ENCODE peak calls at places on chromosomes 5 and 9, in four cellular contexts. K, A, J and V are unnamed samples.
A peak's percentile ranks its signal among the peaks of the same experiment; 100 is the strongest.

GRCh38 chr5:114237766-114238165 is 124.1 kb upstream of the KCNN2 start:
- DNase-seq in K (peak; percentile 41), A (no peak), J (no peak), V (no peak)

GRCh38 chr5:156951354-156951753 is 11.7 kb downstream of the TIMD4 start:
- DNase-seq in K (no peak), A (no peak), J (no peak), V (no peak)

GRCh38 chr5:38551020-38552017 is 5.1 kb downstream of the LIFR start:
- DNase-seq in K (peak; percentile 23), A (no peak), J (no peak), V (no peak)

GRCh38 chr9:135365013-135365768 is 114.4 kb upstream of the PPP1R26 start:
- DNase-seq in K (no peak), A (no peak), J (no peak), V (no peak)

GRCh38 chr9:4293293-4293931 is 6.5 kb downstream of the GLIS3 start:
- DNase-seq in K (peak; percentile 93), A (no peak), J (no peak), V (no peak)

GRCh38 chr5:9604416-9604815 is 25.7 kb downstream of the TAS2R1 start:
- DNase-seq in K (peak; percentile 3), A (no peak), J (no peak), V (no peak)

GRCh38 chr9:5089737-5090136 is 95.7 kb downstream of the INSL6 start:
- DNase-seq in K (peak; percentile 21), A (no peak), J (no peak), V (no peak)

GRCh38 chr5:171821286-171821685 is 35.7 kb downstream of the SMIM23 start:
- DNase-seq in K (no peak), A (no peak), J (no peak), V (no peak)

GRCh38 chr5:123389794-123390193 is 33.4 kb downstream of the CEP120 start:
- DNase-seq in K (no peak), A (no peak), J (no peak), V (no peak)

GRCh38 chr5:172322028-172322965 is 38.7 kb upstream of the UBTD2 start:
- DNase-seq in K (peak; percentile 42), A (no peak), J (no peak), V (no peak)

GRCh38 chr5:113514263-113514590 is 733 bp downstream of the YTHDC2 start:
- DNase-seq in K (no peak), A (no peak), J (no peak), V (no peak)

DNA sequence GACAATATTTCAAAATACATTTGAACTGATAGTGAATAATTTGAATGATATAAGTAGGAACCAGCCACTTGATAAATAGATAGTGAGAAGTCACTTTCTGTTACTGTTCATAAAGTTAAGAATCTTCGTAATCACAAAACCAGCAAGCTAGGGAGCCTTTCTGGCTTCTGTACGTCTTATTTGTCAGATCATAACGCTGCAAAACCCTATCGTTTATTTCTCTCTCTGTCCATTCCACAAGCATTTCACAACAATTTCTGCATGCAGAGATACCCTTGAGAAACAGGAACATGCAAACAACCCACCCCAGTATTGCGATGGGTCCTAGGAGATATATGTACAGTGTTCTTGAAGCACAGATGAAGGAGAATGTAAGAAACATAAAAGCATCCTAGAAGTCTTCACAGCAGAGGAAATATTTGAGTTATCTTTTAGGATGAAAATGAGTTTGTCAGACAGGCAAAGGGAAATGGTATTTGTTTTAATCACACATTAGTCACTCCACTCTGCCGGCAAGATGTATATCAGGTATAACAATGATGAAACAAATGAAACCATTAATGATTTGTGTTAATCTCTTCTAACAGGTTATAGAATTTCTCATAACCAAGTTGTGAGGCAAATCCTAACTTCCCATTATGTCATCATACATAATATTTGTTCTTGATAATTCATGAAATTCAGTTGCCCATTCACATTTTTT is 668.7 kb upstream of the FTMT start:
- DNase-seq in K (peak; percentile 34), A (no peak), J (no peak), V (no peak)
- H3K36me3 ChIP-seq in K (no peaks in the 10 kb centered on the region), A (no peaks in the 10 kb centered on the region), J (no peaks in the 10 kb centered on the region), V (no peaks in the 10 kb centered on the region)

GRCh38 chr5:61402244-61402823 is 70.3 kb downstream of the ZSWIM6 start:
- DNase-seq in K (no peak), A (no peak), J (no peak), V (no peak)

GRCh38 chr5:61402970-61403369 is 70.9 kb downstream of the ZSWIM6 start:
- DNase-seq in K (no peak), A (no peak), J (no peak), V (no peak)

GRCh38 chr5:61399679-61400078 is 67.6 kb downstream of the ZSWIM6 start:
- DNase-seq in K (no peak), A (no peak), J (no peak), V (no peak)

GRCh38 chr5:61398440-61398839 is 66.4 kb downstream of the ZSWIM6 start:
- DNase-seq in K (no peak), A (no peak), J (no peak), V (no peak)

DNA sequence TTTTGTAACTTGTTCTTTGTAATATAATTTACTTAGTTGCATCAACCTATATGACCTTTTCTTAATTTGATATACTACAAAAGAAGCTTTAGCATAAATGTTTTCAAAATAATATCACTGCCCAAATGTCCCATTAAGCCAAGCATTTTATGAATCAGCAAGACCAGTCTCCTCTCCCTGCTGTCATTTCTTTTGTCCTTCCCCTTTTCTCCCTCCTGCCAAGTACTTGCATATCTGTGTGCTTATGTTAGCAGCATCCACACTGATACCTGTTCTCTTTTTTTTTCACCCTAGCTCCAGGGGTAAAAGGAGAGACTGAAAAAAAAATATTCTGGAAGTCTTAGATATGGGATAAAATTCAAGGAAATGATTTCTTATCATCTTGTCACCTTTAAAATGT is 69.7 kb downstream of the ZSWIM6 start:
- DNase-seq in K (peak; percentile 65), A (no peak), J (no peak), V (no peak)
- H3K4me1 ChIP-seq in K (no peaks in the 10 kb centered on the region), A (no peaks in the 10 kb centered on the region), J (no peaks in the 10 kb centered on the region), V (peaks cover 3% of the 10 kb centered on the region)

GRCh38 chr9:128694344-128694743 is 5.3 kb downstream of the SET start:
- DNase-seq in K (no peak), A (no peak), J (no peak), V (no peak)
- H3K36me3 ChIP-seq in K (peaks cover 38% of the 10 kb centered on the region), A (no peaks in the 10 kb centered on the region), J (peaks cover 21% of the 10 kb centered on the region), V (peaks cover 2% of the 10 kb centered on the region)

GRCh38 chr5:127326438-127326837 is 35.8 kb downstream of the MEGF10 start:
- DNase-seq in K (no peak), A (no peak), J (no peak), V (no peak)

GRCh38 chr5:127324756-127325155 is 34.2 kb downstream of the MEGF10 start:
- DNase-seq in K (no peak), A (no peak), J (no peak), V (no peak)

GRCh38 chr5:127320032-127320945 is 29.7 kb downstream of the MEGF10 start:
- DNase-seq in K (peak; percentile 46), A (no peak), J (peak; percentile 58), V (no peak)

GRCh38 chr5:127321465-127321864 is 30.9 kb downstream of the MEGF10 start:
- DNase-seq in K (no peak), A (no peak), J (no peak), V (no peak)

DNA sequence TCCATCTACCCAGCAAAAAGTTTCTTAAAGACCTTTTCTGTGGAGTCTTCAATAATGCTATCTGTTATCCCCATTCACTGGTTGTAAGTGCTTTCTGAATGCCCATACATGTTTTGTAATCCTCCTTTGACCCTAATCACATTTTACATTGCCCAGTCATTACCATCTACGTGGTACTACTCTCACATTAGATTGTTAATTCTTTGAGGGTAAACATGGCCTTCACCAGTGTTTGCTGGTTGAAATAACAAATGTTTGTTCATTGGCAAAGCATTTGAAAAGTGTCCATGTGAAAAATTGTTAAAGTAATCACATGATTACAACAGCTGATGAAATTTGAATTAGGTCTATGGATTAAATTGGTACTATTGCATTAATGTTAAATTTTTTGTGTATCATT is 31.8 kb downstream of the MEGF10 start:
- DNase-seq in K (no peak), A (no peak), J (no peak), V (no peak)
- H3K4me1 ChIP-seq in K (peaks cover 9% of the 10 kb centered on the region), A (no peaks in the 10 kb centered on the region), J (peaks cover 14% of the 10 kb centered on the region), V (no peaks in the 10 kb centered on the region)

DNA sequence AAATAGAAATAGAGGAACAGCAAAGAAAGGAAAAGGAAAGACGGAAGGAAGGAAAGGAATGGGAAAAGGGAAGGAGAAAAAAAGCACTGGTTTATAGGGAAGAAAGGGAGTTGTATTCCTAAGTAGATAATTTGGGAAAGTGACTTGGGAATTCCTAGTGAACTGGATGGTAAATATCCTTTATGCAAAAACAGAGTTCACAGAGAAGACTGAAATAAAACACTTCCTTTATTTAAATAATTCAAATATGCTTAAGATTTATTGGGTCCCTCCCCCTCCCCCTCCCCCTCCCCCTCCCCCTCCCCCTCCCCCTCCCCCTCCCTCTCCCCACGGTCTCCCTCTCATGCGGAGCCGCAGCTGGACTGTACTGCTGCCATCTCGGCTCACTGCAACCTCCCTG is 69.4 kb downstream of the PJA2 start:
- DNase-seq in K (no peak), A (no peak), J (no peak), V (no peak)
- H3K36me3 ChIP-seq in K (peaks cover 6% of the 10 kb centered on the region), A (peaks cover 3% of the 10 kb centered on the region), J (peaks cover 10% of the 10 kb centered on the region), V (peaks cover 10% of the 10 kb centered on the region)